ENCODE peak calls at places on chromosome 7, in nine cellular contexts. F, V, P, M, U, Y, L, X and I are unnamed samples.
A peak's percentile ranks its signal among the peaks of the same experiment; 100 is the strongest.

GRCh38 chr7:158549176-158549833 is 38.3 kb downstream of the PTPRN2 start:
- DNase-seq in Y (peak; percentile 46), X (peak; percentile 16), L (no peak), V (no peak), P (peak; percentile 75), M (no peak), F (no peak), U (no peak), I (no peak)

GRCh38 chr7:108009873-108010272 is 6.9 kb upstream of the LAMB1 start:
- DNase-seq in P (no peak), U (no peak), X (no peak), F (no peak), Y (no peak), V (no peak), L (no peak), M (no peak), I (no peak)

GRCh38 chr7:116227678-116228239 is 17.4 kb downstream of the TES start:
- DNase-seq in M (no peak), F (no peak), X (no peak), L (no peak), V (no peak), Y (no peak), P (no peak), U (no peak), I (no peak)

GRCh38 chr7:154591544-154591943 is 411.4 kb downstream of the PAXIP1 start:
- DNase-seq in L (no peak), F (no peak), X (no peak), Y (no peak), P (no peak), V (no peak), U (no peak), M (no peak), I (no peak)

GRCh38 chr7:133528796-133529195 is 275.9 kb downstream of the EXOC4 start:
- DNase-seq in F (no peak), V (no peak), P (no peak), Y (no peak), L (no peak), X (no peak), U (no peak), M (no peak), I (no peak)

GRCh38 chr7:134355925-134356324 is 39.2 kb upstream of the SLC35B4 start:
- DNase-seq in M (no peak), F (no peak), Y (peak; percentile 57), U (no peak), V (no peak), P (peak; percentile 57), L (no peak), X (peak; percentile 10), I (peak; percentile 55)

GRCh38 chr7:47034180-47034579 is 547.7 kb downstream of the TNS3 start:
- DNase-seq in M (no peak), U (no peak), P (no peak), Y (no peak), F (no peak), V (no peak), L (no peak), X (no peak), I (no peak)

GRCh38 chr7:2257651-2258050 is 15.6 kb downstream of the NUDT1 start:
- DNase-seq in X (no peak), U (no peak), V (no peak), M (no peak), P (no peak), F (no peak), Y (no peak), L (no peak), I (no peak)

GRCh38 chr7:35908305-35909223 is 107.7 kb downstream of the SEPTIN7 start:
- DNase-seq in F (no peak), U (no peak), X (no peak), P (no peak), M (no peak), V (no peak), L (no peak), Y (no peak), I (no peak)

GRCh38 chr7:17038783-17039170 is 157.0 kb upstream of the AGR3 start:
- DNase-seq in M (no peak), P (no peak), F (no peak), X (no peak), L (no peak), U (no peak), Y (no peak), V (no peak), I (no peak)

GRCh38 chr7:96739609-96740008 is 30.0 kb upstream of the SEM1 start:
- DNase-seq in X (no peak), L (no peak), V (no peak), Y (no peak), M (no peak), P (no peak), F (no peak), U (no peak), I (no peak)

GRCh38 chr7:94378396-94378795 is 16.3 kb upstream of the COL1A2 start:
- DNase-seq in U (no peak), P (no peak), F (no peak), M (no peak), Y (no peak), L (no peak), V (no peak), X (no peak), I (no peak)

GRCh38 chr7:101201695-101202602 is 1.1 kb upstream of the MOGAT3 start:
- DNase-seq in X (no peak), F (peak; percentile 82), L (no peak), U (no peak), P (peak; percentile 34), V (no peak), M (no peak), Y (peak; percentile 41), I (no peak)

GRCh38 chr7:28086198-28086597 is 94.4 kb downstream of the JAZF1 start:
- DNase-seq in P (no peak), U (no peak), X (no peak), F (no peak), Y (no peak), V (no peak), M (no peak), L (no peak), I (no peak)

GRCh38 chr7:31919678-31920369 is 150.4 kb downstream of the PDE1C start:
- DNase-seq in F (no peak), M (no peak), P (no peak), X (no peak), Y (no peak), U (no peak), V (no peak), L (no peak), I (no peak)

GRCh38 chr7:18202315-18203045 is 174.8 kb upstream of the PRPS1L1 start:
- DNase-seq in X (no peak), V (no peak), L (no peak), M (no peak), Y (no peak), U (no peak), F (no peak), P (no peak), I (no peak)

GRCh38 chr7:93350338-93350737 is 118.2 kb downstream of the VPS50 start:
- DNase-seq in Y (no peak), P (no peak), L (no peak), V (no peak), M (no peak), U (no peak), X (no peak), F (no peak), I (no peak)

GRCh38 chr7:26178272-26178960 is 22.1 kb downstream of the HNRNPA2B1 start:
- DNase-seq in V (no peak), U (no peak), L (no peak), F (no peak), P (no peak), Y (no peak), X (no peak), M (no peak), I (no peak)
- TF ChIP-seq POLR2A in V (no peak), U (peak; percentile 21), L (no peak), F (no peak), P (no peak), Y (no peak), X (no peak), M (no peak), I (no peak)

DNA sequence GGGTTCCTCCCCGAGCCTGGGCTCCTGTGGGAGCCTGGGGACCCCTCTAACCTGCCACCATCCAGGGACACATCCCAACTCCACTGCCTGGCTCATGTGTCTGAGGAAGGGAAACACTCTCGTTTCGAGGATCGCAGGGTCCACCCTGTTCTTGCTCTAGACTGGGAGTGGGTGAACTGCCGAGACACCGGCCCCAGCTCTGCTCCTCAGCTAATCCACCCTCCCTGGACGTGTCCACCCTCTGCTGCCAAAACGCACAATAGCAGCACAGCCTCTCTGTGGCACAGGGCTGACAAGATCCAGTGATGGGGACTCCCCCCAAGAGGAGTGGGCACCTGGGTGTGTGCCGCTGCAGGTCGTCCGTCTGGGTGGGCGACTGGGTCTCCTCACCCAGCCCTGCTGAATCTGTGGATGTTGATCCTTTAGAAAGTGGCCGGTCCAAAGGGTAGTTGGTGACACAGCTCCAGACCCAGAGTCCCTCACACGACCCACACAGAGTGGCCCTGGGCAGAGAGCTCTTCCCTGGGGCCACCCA is 65.2 kb upstream of the FAM20C start:
- DNase-seq in M (no peak), V (no peak), U (no peak), L (no peak), Y (no peak), F (no peak), P (no peak), X (no peak), I (no peak)
- TF ChIP-seq POLR2A in M (no peak), V (no peak), U (no peak), L (no peak), Y (no peak), F (no peak), P (no peak), X (no peak), I (no peak)

DNA sequence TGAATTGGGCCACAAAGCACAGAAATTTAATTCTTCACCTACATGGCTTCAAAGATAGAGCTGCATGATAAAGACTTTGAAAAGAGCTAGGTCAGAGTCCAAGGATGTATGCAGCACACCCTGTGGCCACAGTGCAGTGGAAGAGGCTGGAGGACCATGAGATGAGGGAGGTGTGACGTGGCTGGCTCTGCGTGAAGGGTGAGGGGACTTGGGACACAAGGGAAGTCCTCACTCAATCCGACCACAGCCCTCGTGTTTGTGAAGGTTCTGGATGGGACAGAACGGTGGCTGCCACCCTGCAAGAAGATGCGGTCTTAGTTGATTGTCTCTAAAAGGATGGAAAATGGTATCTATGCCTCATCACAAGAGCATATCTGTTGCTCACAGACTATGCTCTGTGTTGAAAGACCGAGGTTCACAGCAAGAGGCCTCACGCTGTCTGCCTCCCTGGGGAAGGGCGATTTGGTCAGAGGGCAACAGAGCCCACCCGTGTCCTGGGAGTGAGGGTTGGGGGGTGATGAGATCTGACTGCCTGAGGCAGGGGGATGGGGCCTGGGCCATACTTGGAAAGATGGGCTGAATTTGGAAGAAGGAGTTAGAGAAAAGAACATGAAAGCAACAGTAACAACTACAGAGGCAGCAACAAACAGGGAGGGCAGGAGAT is 174.4 kb upstream of the SHH start:
- DNase-seq in U (no peak), F (no peak), V (no peak), P (no peak), M (no peak), X (no peak), L (no peak), Y (no peak), I (peak; percentile 30)
- TF ChIP-seq POLR2A in U (no peak), F (no peak), V (no peak), P (no peak), M (no peak), X (no peak), L (no peak), Y (no peak), I (no peak)

DNA sequence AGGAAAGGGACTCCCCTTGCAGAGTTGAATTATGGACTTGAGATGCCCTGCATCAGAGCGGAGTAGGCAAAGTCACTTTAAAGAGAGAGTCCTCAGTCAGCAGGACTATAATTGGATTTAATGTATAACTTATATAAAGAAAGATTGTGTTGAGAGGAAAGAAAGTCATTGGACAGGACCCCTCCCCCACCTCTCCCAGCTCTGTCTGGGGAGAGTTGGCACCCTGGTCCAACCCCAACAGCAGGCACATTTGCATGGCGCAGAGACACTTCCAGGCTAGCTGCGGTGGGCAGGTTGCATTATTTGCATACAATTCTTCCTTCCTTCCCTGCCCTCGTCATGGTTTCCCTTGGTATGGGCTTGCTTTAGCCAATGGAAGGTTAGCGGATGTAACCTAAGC is 46.1 kb upstream of the NPTX2 start:
- DNase-seq in Y (no peak), X (no peak), L (no peak), P (no peak), M (no peak), V (no peak), F (no peak), U (no peak), I (no peak)
- TF ChIP-seq POLR2A in Y (no peak), X (no peak), L (no peak), P (no peak), M (no peak), V (no peak), F (no peak), U (no peak), I (no peak)